ENCODE peak calls at places on chromosomes 13 and 19, in nine cellular contexts. One of them, this sample, is unnamed.

GRCh38 chr13:71797487-71797886 is 69.5 kb downstream of the DACH1 start:
- DNase-seq in GM03348: no peak
- DNase-seq in posterior cingulate gyrus: no peak
- DNase-seq in cerebellar nuclear complex: no peak
- DNase-seq in H1: no peak
- DNase-seq in hippocampal formation: no peak
- DNase-seq in CD4-positive, CD25-positive, alpha-beta regulatory T cell: no peak
- DNase-seq in WERI-Rb-1: no peak
- DNase-seq in T-helper 2 cell treated with Interferon-gamma antibody and Interleukin-4, amounts not matched to agents 5 μg/mL and 100 μg/mL, for 36 hours: no peak
- DNase-seq in this sample: no peak

GRCh38 chr19:38394488-38394887 is 6.0 kb downstream of the SPRED3 start:
- DNase-seq in GM03348: no peak
- DNase-seq in posterior cingulate gyrus: no peak
- DNase-seq in cerebellar nuclear complex: no peak
- DNase-seq in H1: peak; percentile 95
- DNase-seq in hippocampal formation: no peak
- DNase-seq in CD4-positive, CD25-positive, alpha-beta regulatory T cell: peak; percentile 78
- DNase-seq in WERI-Rb-1: no peak
- DNase-seq in T-helper 2 cell treated with Interferon-gamma antibody and Interleukin-4, amounts not matched to agents 5 μg/mL and 100 μg/mL, for 36 hours: peak; percentile 78
- DNase-seq in this sample: peak; percentile 75

GRCh38 chr19:39008137-39008536 is 24.2 kb downstream of the FBXO27 start:
- DNase-seq in GM03348: no peak
- DNase-seq in posterior cingulate gyrus: peak; percentile 47
- DNase-seq in cerebellar nuclear complex: no peak
- DNase-seq in H1: no peak
- DNase-seq in hippocampal formation: no peak
- DNase-seq in CD4-positive, CD25-positive, alpha-beta regulatory T cell: no peak
- DNase-seq in WERI-Rb-1: no peak
- DNase-seq in T-helper 2 cell treated with Interferon-gamma antibody and Interleukin-4, amounts not matched to agents 5 μg/mL and 100 μg/mL, for 36 hours: no peak
- DNase-seq in this sample: no peak

GRCh38 chr19:48556163-48556562 is 4.2 kb downstream of the SULT2B1 start:
- DNase-seq in GM03348: peak; percentile 76
- DNase-seq in posterior cingulate gyrus: no peak
- DNase-seq in cerebellar nuclear complex: no peak
- DNase-seq in H1: no peak
- DNase-seq in hippocampal formation: no peak
- DNase-seq in CD4-positive, CD25-positive, alpha-beta regulatory T cell: no peak
- DNase-seq in WERI-Rb-1: peak; percentile 58
- DNase-seq in T-helper 2 cell treated with Interferon-gamma antibody and Interleukin-4, amounts not matched to agents 5 μg/mL and 100 μg/mL, for 36 hours: no peak
- DNase-seq in this sample: no peak

GRCh38 chr19:6383188-6383587 is 7.5 kb upstream of the PSPN start:
- DNase-seq in GM03348: no peak
- DNase-seq in posterior cingulate gyrus: no peak
- DNase-seq in cerebellar nuclear complex: no peak
- DNase-seq in H1: no peak
- DNase-seq in hippocampal formation: no peak
- DNase-seq in CD4-positive, CD25-positive, alpha-beta regulatory T cell: no peak
- DNase-seq in WERI-Rb-1: no peak
- DNase-seq in T-helper 2 cell treated with Interferon-gamma antibody and Interleukin-4, amounts not matched to agents 5 μg/mL and 100 μg/mL, for 36 hours: no peak
- DNase-seq in this sample: no peak

GRCh38 chr19:55391191-55391670 is 5.5 kb downstream of the RPL28 start:
- DNase-seq in GM03348: no peak
- DNase-seq in posterior cingulate gyrus: no peak
- DNase-seq in cerebellar nuclear complex: no peak
- DNase-seq in H1: no peak
- DNase-seq in hippocampal formation: no peak
- DNase-seq in CD4-positive, CD25-positive, alpha-beta regulatory T cell: no peak
- DNase-seq in WERI-Rb-1: no peak
- DNase-seq in T-helper 2 cell treated with Interferon-gamma antibody and Interleukin-4, amounts not matched to agents 5 μg/mL and 100 μg/mL, for 36 hours: no peak
- DNase-seq in this sample: no peak

GRCh38 chr19:51702103-51702753 is 9.1 kb downstream of the SPACA6 start:
- DNase-seq in GM03348: peak; percentile 71
- DNase-seq in posterior cingulate gyrus: peak; percentile 91
- DNase-seq in cerebellar nuclear complex: no peak
- DNase-seq in H1: peak; percentile 96
- DNase-seq in hippocampal formation: no peak
- DNase-seq in CD4-positive, CD25-positive, alpha-beta regulatory T cell: no peak
- DNase-seq in WERI-Rb-1: no peak
- DNase-seq in T-helper 2 cell treated with Interferon-gamma antibody and Interleukin-4, amounts not matched to agents 5 μg/mL and 100 μg/mL, for 36 hours: no peak
- DNase-seq in this sample: no peak

GRCh38 chr19:15445807-15446376 is 3.9 kb downstream of the WIZ start:
- DNase-seq in GM03348: no peak
- DNase-seq in posterior cingulate gyrus: no peak
- DNase-seq in cerebellar nuclear complex: no peak
- DNase-seq in H1: no peak
- DNase-seq in hippocampal formation: no peak
- DNase-seq in CD4-positive, CD25-positive, alpha-beta regulatory T cell: no peak
- DNase-seq in WERI-Rb-1: no peak
- DNase-seq in T-helper 2 cell treated with Interferon-gamma antibody and Interleukin-4, amounts not matched to agents 5 μg/mL and 100 μg/mL, for 36 hours: no peak
- DNase-seq in this sample: no peak

GRCh38 chr19:17471410-17472125 is 1.2 kb downstream of the SLC27A1 start:
- DNase-seq in GM03348: no peak
- DNase-seq in posterior cingulate gyrus: no peak
- DNase-seq in cerebellar nuclear complex: no peak
- DNase-seq in H1: no peak
- DNase-seq in hippocampal formation: no peak
- DNase-seq in CD4-positive, CD25-positive, alpha-beta regulatory T cell: no peak
- DNase-seq in WERI-Rb-1: no peak
- DNase-seq in T-helper 2 cell treated with Interferon-gamma antibody and Interleukin-4, amounts not matched to agents 5 μg/mL and 100 μg/mL, for 36 hours: no peak
- DNase-seq in this sample: no peak

GRCh38 chr13:97946951-97947588 is 6.4 kb upstream of the IPO5 start:
- DNase-seq in GM03348: peak; percentile 91
- DNase-seq in posterior cingulate gyrus: no peak
- DNase-seq in cerebellar nuclear complex: no peak
- DNase-seq in H1: no peak
- DNase-seq in hippocampal formation: no peak
- DNase-seq in CD4-positive, CD25-positive, alpha-beta regulatory T cell: no peak
- DNase-seq in WERI-Rb-1: no peak
- DNase-seq in T-helper 2 cell treated with Interferon-gamma antibody and Interleukin-4, amounts not matched to agents 5 μg/mL and 100 μg/mL, for 36 hours: no peak
- DNase-seq in this sample: no peak

GRCh38 chr13:32585625-32586021 is 629 bp upstream of the PDS5B start:
- DNase-seq in GM03348: peak; percentile 22
- DNase-seq in posterior cingulate gyrus: no peak
- DNase-seq in cerebellar nuclear complex: no peak
- DNase-seq in H1: no peak
- DNase-seq in hippocampal formation: no peak
- DNase-seq in CD4-positive, CD25-positive, alpha-beta regulatory T cell: peak; percentile 16
- DNase-seq in WERI-Rb-1: no peak
- DNase-seq in T-helper 2 cell treated with Interferon-gamma antibody and Interleukin-4, amounts not matched to agents 5 μg/mL and 100 μg/mL, for 36 hours: no peak
- DNase-seq in this sample: no peak

GRCh38 chr13:23506821-23507210 is 63.4 kb upstream of the TNFRSF19 start:
- DNase-seq in GM03348: peak; percentile 42
- DNase-seq in posterior cingulate gyrus: no peak
- DNase-seq in cerebellar nuclear complex: no peak
- DNase-seq in H1: no peak
- DNase-seq in hippocampal formation: no peak
- DNase-seq in CD4-positive, CD25-positive, alpha-beta regulatory T cell: no peak
- DNase-seq in WERI-Rb-1: no peak
- DNase-seq in T-helper 2 cell treated with Interferon-gamma antibody and Interleukin-4, amounts not matched to agents 5 μg/mL and 100 μg/mL, for 36 hours: no peak
- DNase-seq in this sample: no peak

GRCh38 chr19:32012886-32013635 is 332.3 kb upstream of the ZNF507 start:
- DNase-seq in GM03348: no peak
- DNase-seq in posterior cingulate gyrus: no peak
- DNase-seq in cerebellar nuclear complex: no peak
- DNase-seq in H1: peak; percentile 33
- DNase-seq in hippocampal formation: no peak
- DNase-seq in CD4-positive, CD25-positive, alpha-beta regulatory T cell: no peak
- DNase-seq in WERI-Rb-1: no peak
- DNase-seq in T-helper 2 cell treated with Interferon-gamma antibody and Interleukin-4, amounts not matched to agents 5 μg/mL and 100 μg/mL, for 36 hours: no peak
- DNase-seq in this sample: no peak

GRCh38 chr19:53037101-53038097 is 7.1 kb upstream of the ERVV-2 start:
- DNase-seq in GM03348: peak; percentile 76
- DNase-seq in posterior cingulate gyrus: peak; percentile 88
- DNase-seq in cerebellar nuclear complex: no peak
- DNase-seq in H1: peak; percentile 58
- DNase-seq in hippocampal formation: no peak
- DNase-seq in CD4-positive, CD25-positive, alpha-beta regulatory T cell: no peak
- DNase-seq in WERI-Rb-1: peak; percentile 80
- DNase-seq in T-helper 2 cell treated with Interferon-gamma antibody and Interleukin-4, amounts not matched to agents 5 μg/mL and 100 μg/mL, for 36 hours: no peak
- DNase-seq in this sample: no peak

GRCh38 chr19:55809381-55810058 is 22.3 kb downstream of the NLRP11 start:
- DNase-seq in GM03348: peak; percentile 43
- DNase-seq in posterior cingulate gyrus: no peak
- DNase-seq in cerebellar nuclear complex: no peak
- DNase-seq in H1: peak; percentile 44
- DNase-seq in hippocampal formation: no peak
- DNase-seq in CD4-positive, CD25-positive, alpha-beta regulatory T cell: peak; percentile 59
- DNase-seq in WERI-Rb-1: peak; percentile 72
- DNase-seq in T-helper 2 cell treated with Interferon-gamma antibody and Interleukin-4, amounts not matched to agents 5 μg/mL and 100 μg/mL, for 36 hours: no peak
- DNase-seq in this sample: no peak